ENCODE peak calls at places on chromosome 3, in eight cellular contexts. One of them, this sample, is unnamed.

GRCh38 chr3:12891985-12892839 is 50.8 kb upstream of the RPL32 start:
- DNase-seq in H4: peak
- DNase-seq in cardiac fibroblast: peak
- DNase-seq in central memory CD4-positive, alpha-beta T cell: peak
- DNase-seq in endothelial cell: peak
- DNase-seq in activated gamma-delta T cell treated with Interleukin-2 at 50 U/mL for 16 hours: peak
- DNase-seq in fibroblast of lung: peak
- DNase-seq in RWPE1: peak
- DNase-seq in this sample: peak

GRCh38 chr3:188817103-188817919 is 354.5 kb upstream of the TPRG1 start:
- DNase-seq in H4: no peak
- DNase-seq in cardiac fibroblast: no peak
- DNase-seq in central memory CD4-positive, alpha-beta T cell: no peak
- DNase-seq in endothelial cell: no peak
- DNase-seq in activated gamma-delta T cell treated with Interleukin-2 at 50 U/mL for 16 hours: no peak
- DNase-seq in fibroblast of lung: no peak
- DNase-seq in RWPE1: peak
- DNase-seq in this sample: no peak

GRCh38 chr3:94115482-94115881 is 52.6 kb downstream of the NSUN3 start:
- DNase-seq in H4: peak
- DNase-seq in cardiac fibroblast: peak
- DNase-seq in central memory CD4-positive, alpha-beta T cell: no peak
- DNase-seq in endothelial cell: peak
- DNase-seq in activated gamma-delta T cell treated with Interleukin-2 at 50 U/mL for 16 hours: no peak
- DNase-seq in fibroblast of lung: peak
- DNase-seq in RWPE1: peak
- DNase-seq in this sample: peak

GRCh38 chr3:129892857-129893615 is 475 bp downstream of the TMCC1 start:
- DNase-seq in H4: peak
- DNase-seq in cardiac fibroblast: peak
- DNase-seq in central memory CD4-positive, alpha-beta T cell: peak
- DNase-seq in endothelial cell: peak
- DNase-seq in activated gamma-delta T cell treated with Interleukin-2 at 50 U/mL for 16 hours: peak
- DNase-seq in fibroblast of lung: peak
- DNase-seq in RWPE1: peak
- DNase-seq in this sample: no peak

GRCh38 chr3:53570086-53570485 is 75.7 kb downstream of the CACNA1D start:
- DNase-seq in H4: no peak
- DNase-seq in cardiac fibroblast: no peak
- DNase-seq in central memory CD4-positive, alpha-beta T cell: no peak
- DNase-seq in endothelial cell: no peak
- DNase-seq in activated gamma-delta T cell treated with Interleukin-2 at 50 U/mL for 16 hours: no peak
- DNase-seq in fibroblast of lung: peak
- DNase-seq in RWPE1: no peak
- DNase-seq in this sample: no peak

GRCh38 chr3:171825222-171825828 is 15.0 kb upstream of the PLD1 start:
- DNase-seq in H4: peak
- DNase-seq in cardiac fibroblast: peak
- DNase-seq in central memory CD4-positive, alpha-beta T cell: no peak
- DNase-seq in endothelial cell: no peak
- DNase-seq in activated gamma-delta T cell treated with Interleukin-2 at 50 U/mL for 16 hours: no peak
- DNase-seq in fibroblast of lung: peak
- DNase-seq in RWPE1: no peak
- DNase-seq in this sample: no peak

GRCh38 chr3:133986302-133986701 is 43.4 kb downstream of the SLCO2A1 start:
- DNase-seq in H4: peak
- DNase-seq in cardiac fibroblast: no peak
- DNase-seq in central memory CD4-positive, alpha-beta T cell: no peak
- DNase-seq in endothelial cell: no peak
- DNase-seq in activated gamma-delta T cell treated with Interleukin-2 at 50 U/mL for 16 hours: no peak
- DNase-seq in fibroblast of lung: no peak
- DNase-seq in RWPE1: no peak
- DNase-seq in this sample: no peak

GRCh38 chr3:58495101-58495500 is 3.2 kb downstream of the KCTD6 start:
- DNase-seq in H4: no peak
- DNase-seq in cardiac fibroblast: no peak
- DNase-seq in central memory CD4-positive, alpha-beta T cell: no peak
- DNase-seq in endothelial cell: no peak
- DNase-seq in activated gamma-delta T cell treated with Interleukin-2 at 50 U/mL for 16 hours: no peak
- DNase-seq in fibroblast of lung: peak
- DNase-seq in RWPE1: no peak
- DNase-seq in this sample: no peak

GRCh38 chr3:150429767-150430166 is 21.7 kb downstream of the TSC22D2 start:
- DNase-seq in H4: no peak
- DNase-seq in cardiac fibroblast: no peak
- DNase-seq in central memory CD4-positive, alpha-beta T cell: no peak
- DNase-seq in endothelial cell: no peak
- DNase-seq in activated gamma-delta T cell treated with Interleukin-2 at 50 U/mL for 16 hours: no peak
- DNase-seq in fibroblast of lung: no peak
- DNase-seq in RWPE1: no peak
- DNase-seq in this sample: no peak

GRCh38 chr3:144590854-144591253 is 619.2 kb downstream of the DIPK2A start:
- DNase-seq in H4: peak
- DNase-seq in cardiac fibroblast: peak
- DNase-seq in central memory CD4-positive, alpha-beta T cell: no peak
- DNase-seq in endothelial cell: no peak
- DNase-seq in activated gamma-delta T cell treated with Interleukin-2 at 50 U/mL for 16 hours: no peak
- DNase-seq in fibroblast of lung: peak
- DNase-seq in RWPE1: peak
- DNase-seq in this sample: no peak

GRCh38 chr3:156644958-156645357 is 29.4 kb upstream of the TIPARP start:
- DNase-seq in H4: no peak
- DNase-seq in cardiac fibroblast: no peak
- DNase-seq in central memory CD4-positive, alpha-beta T cell: no peak
- DNase-seq in endothelial cell: no peak
- DNase-seq in activated gamma-delta T cell treated with Interleukin-2 at 50 U/mL for 16 hours: no peak
- DNase-seq in fibroblast of lung: no peak
- DNase-seq in RWPE1: no peak
- DNase-seq in this sample: no peak

GRCh38 chr3:179608931-179609720 is 4.5 kb downstream of the NDUFB5 start:
- DNase-seq in H4: no peak
- DNase-seq in cardiac fibroblast: no peak
- DNase-seq in central memory CD4-positive, alpha-beta T cell: peak
- DNase-seq in endothelial cell: no peak
- DNase-seq in activated gamma-delta T cell treated with Interleukin-2 at 50 U/mL for 16 hours: no peak
- DNase-seq in fibroblast of lung: no peak
- DNase-seq in RWPE1: no peak
- DNase-seq in this sample: no peak

GRCh38 chr3:42975456-42975855 is 3.7 kb upstream of the GASK1A start:
- DNase-seq in H4: no peak
- DNase-seq in cardiac fibroblast: no peak
- DNase-seq in central memory CD4-positive, alpha-beta T cell: no peak
- DNase-seq in endothelial cell: no peak
- DNase-seq in activated gamma-delta T cell treated with Interleukin-2 at 50 U/mL for 16 hours: no peak
- DNase-seq in fibroblast of lung: no peak
- DNase-seq in RWPE1: no peak
- DNase-seq in this sample: no peak

GRCh38 chr3:156665296-156665695 is 9.1 kb upstream of the TIPARP start:
- DNase-seq in H4: no peak
- DNase-seq in cardiac fibroblast: peak
- DNase-seq in central memory CD4-positive, alpha-beta T cell: no peak
- DNase-seq in endothelial cell: no peak
- DNase-seq in activated gamma-delta T cell treated with Interleukin-2 at 50 U/mL for 16 hours: no peak
- DNase-seq in fibroblast of lung: peak
- DNase-seq in RWPE1: no peak
- DNase-seq in this sample: no peak

GRCh38 chr3:58563386-58564035 is 13.7 kb downstream of the FAM107A start:
- DNase-seq in H4: no peak
- DNase-seq in cardiac fibroblast: peak
- DNase-seq in central memory CD4-positive, alpha-beta T cell: no peak
- DNase-seq in endothelial cell: no peak
- DNase-seq in activated gamma-delta T cell treated with Interleukin-2 at 50 U/mL for 16 hours: no peak
- DNase-seq in fibroblast of lung: peak
- DNase-seq in RWPE1: peak
- DNase-seq in this sample: no peak

GRCh38 chr3:30539772-30540171 is 66.6 kb upstream of the TGFBR2 start:
- DNase-seq in H4: no peak
- DNase-seq in cardiac fibroblast: peak
- DNase-seq in central memory CD4-positive, alpha-beta T cell: no peak
- DNase-seq in endothelial cell: no peak
- DNase-seq in activated gamma-delta T cell treated with Interleukin-2 at 50 U/mL for 16 hours: no peak
- DNase-seq in fibroblast of lung: peak
- DNase-seq in RWPE1: peak
- DNase-seq in this sample: no peak